ENCODE peak calls at places on chromosome 7, in nine cellular contexts. E is D721Med; S is mammary epithelial cell; A is amniotic epithelial cell; G is kidney; O is GM04504; T is activated CD8-positive, alpha-beta T cell treated with anti-CD3 and anti-CD28 coated beads for 36 hours; L is HS-5; J is ELF-1. I is an unnamed sample.
A peak's percentile ranks its signal among the peaks of the same experiment; 100 is the strongest.

GRCh38 chr7:142508251-142508650 is 241.0 kb upstream of the PRSS1 start:
- DNase-seq in E (no peak), S (peak; percentile 88), A (no peak), G (no peak), O (no peak), T (peak; percentile 21), L (no peak), J (no peak), I (no peak)

GRCh38 chr7:156223935-156224334 is 411.7 kb upstream of the SHH start:
- DNase-seq in E (no peak), S (no peak), A (no peak), G (no peak), O (no peak), T (no peak), L (no peak), J (no peak), I (no peak)

GRCh38 chr7:115356139-115356746 is 434.3 kb downstream of the MDFIC start:
- DNase-seq in E (no peak), S (no peak), A (peak; percentile 23), G (no peak), O (no peak), T (no peak), L (no peak), J (no peak), I (no peak)

GRCh38 chr7:94182066-94182465 is 177.9 kb upstream of the BET1 start:
- DNase-seq in E (no peak), S (peak; percentile 70), A (peak; percentile 80), G (no peak), O (no peak), T (no peak), L (no peak), J (no peak), I (no peak)

GRCh38 chr7:29794959-29795629 is 11.2 kb upstream of the WIPF3 start:
- DNase-seq in E (no peak), S (no peak), A (no peak), G (no peak), O (no peak), T (no peak), L (no peak), J (no peak), I (no peak)

GRCh38 chr7:19991936-19992335 is 218.5 kb upstream of the TMEM196 start:
- DNase-seq in E (no peak), S (no peak), A (no peak), G (no peak), O (no peak), T (no peak), L (no peak), J (no peak), I (no peak)

GRCh38 chr7:39413866-39414668 is 152.1 kb upstream of the YAE1 start:
- DNase-seq in E (no peak), S (peak; percentile 17), A (peak; percentile 5), G (peak; percentile 76), O (no peak), T (peak; percentile 78), L (no peak), J (peak; percentile 81), I (no peak)

GRCh38 chr7:99238558-99239341 is 30.8 kb upstream of the KPNA7 start:
- DNase-seq in E (no peak), S (no peak), A (no peak), G (peak; percentile 40), O (no peak), T (no peak), L (no peak), J (no peak), I (no peak)

I was measured in BJ.